ENCODE peak calls at places on chromosomes 1 and 21, in four cellular contexts. B, T, L and Y are unnamed samples.
A peak's percentile ranks its signal among the peaks of the same experiment; 100 is the strongest.

GRCh38 chr1:197302775-197303174 is 34.7 kb downstream of the CRB1 start:
- DNase-seq in B (no peak), T (no peak), L (no peak), Y (peak; percentile 63)

GRCh38 chr1:185556551-185556950 is 177.6 kb upstream of the HMCN1 start:
- DNase-seq in B (no peak), T (no peak), L (no peak), Y (no peak)

GRCh38 chr1:243474384-243474851 is 218.6 kb downstream of the SDCCAG8 start:
- DNase-seq in B (peak; percentile 47), T (no peak), L (no peak), Y (no peak)

GRCh38 chr1:210683403-210684047 is 354.8 kb downstream of the HHAT start:
- DNase-seq in B (no peak), T (no peak), L (no peak), Y (no peak)

GRCh38 chr1:8870118-8870517 is 8.4 kb downstream of the ENO1 start:
- DNase-seq in B (no peak), T (no peak), L (no peak), Y (no peak)

GRCh38 chr1:201598973-201599372 is 60.0 kb downstream of the NAV1 start:
- DNase-seq in B (no peak), T (no peak), L (no peak), Y (no peak)

GRCh38 chr1:47951026-47951425 is 46.2 kb downstream of the TRABD2B start:
- DNase-seq in B (no peak), T (no peak), L (no peak), Y (no peak)

GRCh38 chr1:64766385-64766784 is 21.5 kb downstream of the RAVER2 start:
- DNase-seq in B (no peak), T (no peak), L (no peak), Y (no peak)

GRCh38 chr1:181129771-181130606 is 41.5 kb downstream of the IER5 start:
- DNase-seq in B (no peak), T (no peak), L (no peak), Y (no peak)

GRCh38 chr1:146039844-146040194 is 18.3 kb upstream of the HJV start:
- DNase-seq in B (no peak), T (no peak), L (no peak), Y (peak; percentile 31)

GRCh38 chr1:216600730-216601426 is 122.4 kb downstream of the ESRRG start:
- DNase-seq in B (peak; percentile 85), T (no peak), L (peak; percentile 36), Y (peak; percentile 82)

GRCh38 chr1:176136891-176137290 is 70.2 kb downstream of the COP1 start:
- DNase-seq in B (no peak), T (no peak), L (no peak), Y (no peak)

GRCh38 chr1:101128211-101128727 is 102.7 kb upstream of the DPH5 start:
- DNase-seq in B (no peak), T (no peak), L (no peak), Y (no peak)

GRCh38 chr1:203932559-203932958 is 71.2 kb downstream of the SNRPE start:
- DNase-seq in B (no peak), T (no peak), L (no peak), Y (no peak)

GRCh38 chr1:156742017-156742416 is 1.1 kb upstream of the MRPL24 start:
- DNase-seq in B (no peak), T (no peak), L (no peak), Y (no peak)

GRCh38 chr1:64172458-64172983 is 30.9 kb upstream of the UBE2U start:
- DNase-seq in B (no peak), T (no peak), L (peak; percentile 40), Y (peak; percentile 91)

GRCh38 chr1:211643324-211644212 is 31.9 kb downstream of the NEK2 start:
- DNase-seq in B (peak; percentile 19), T (no peak), L (no peak), Y (peak; percentile 70)

GRCh38 chr1:153546371-153546770 is 765 bp upstream of the S100A4 start:
- DNase-seq in B (no peak), T (no peak), L (no peak), Y (no peak)

GRCh38 chr21:20451051-20451450 is 547.2 kb upstream of the NCAM2 start:
- DNase-seq in B (no peak), T (no peak), L (no peak), Y (peak; percentile 81)

GRCh38 chr1:47436979-47437517 is 796 bp upstream of the FOXD2 start:
- DNase-seq in B (peak; percentile 58), T (no peak), L (no peak), Y (peak; percentile 24)

GRCh38 chr1:41504126-41505035 is 19.9 kb upstream of the EDN2 start:
- DNase-seq in B (no peak), T (peak; percentile 63), L (peak; percentile 66), Y (peak; percentile 61)

GRCh38 chr1:239434181-239434580 is 47.8 kb downstream of the CHRM3 start:
- DNase-seq in B (no peak), T (no peak), L (no peak), Y (no peak)

GRCh38 chr1:1318131-1318652 is 6.3 kb downstream of the INTS11 start:
- DNase-seq in B (no peak), T (peak; percentile 65), L (no peak), Y (peak; percentile 99)

GRCh38 chr1:153771841-153772593 is 3.2 kb upstream of the SLC27A3 start:
- DNase-seq in B (peak; percentile 66), T (no peak), L (no peak), Y (no peak)

GRCh38 chr1:203173566-203173965 is 2.1 kb downstream of the MYBPH start:
- DNase-seq in B (no peak), T (no peak), L (no peak), Y (no peak)

GRCh38 chr1:201275266-201275666 is 8.0 kb upstream of the PKP1 start:
- DNase-seq in B (no peak), T (peak; percentile 79), L (no peak), Y (peak; percentile 100)

GRCh38 chr1:227954163-227954850 is 6.6 kb upstream of the WNT9A start:
- DNase-seq in B (no peak), T (no peak), L (no peak), Y (no peak)

GRCh38 chr1:107541412-107541811 is 400.6 kb downstream of the NTNG1 start:
- DNase-seq in B (no peak), T (no peak), L (no peak), Y (no peak)

GRCh38 chr1:236654957-236655356 is 31.3 kb upstream of the ACTN2 start:
- DNase-seq in B (peak; percentile 3), T (no peak), L (no peak), Y (no peak)

GRCh38 chr1:216500273-216500967 is 77.2 kb upstream of the USH2A start:
- DNase-seq in B (no peak), T (no peak), L (no peak), Y (no peak)

GRCh38 chr1:43349594-43350306 is 9.0 kb upstream of the CDC20 start:
- DNase-seq in B (peak; percentile 41), T (no peak), L (peak; percentile 10), Y (peak; percentile 82)

GRCh38 chr1:76038306-76039004 is 36.1 kb upstream of the ST6GALNAC3 start:
- DNase-seq in B (no peak), T (no peak), L (no peak), Y (no peak)

GRCh38 chr21:46295996-46296752 is 10.0 kb downstream of the YBEY start:
- DNase-seq in B (no peak), T (no peak), L (no peak), Y (no peak)

GRCh38 chr1:112717263-112717662 is 2.1 kb upstream of the PPM1J start:
- DNase-seq in B (no peak), T (no peak), L (no peak), Y (no peak)

GRCh38 chr1:154931940-154932487 is 4.5 kb downstream of the PMVK start:
- DNase-seq in B (no peak), T (peak; percentile 72), L (no peak), Y (peak; percentile 95)

GRCh38 chr1:155976913-155977606 is 1.3 kb downstream of the ARHGEF2 start:
- DNase-seq in B (no peak), T (no peak), L (peak; percentile 55), Y (peak; percentile 37)

GRCh38 chr1:10760566-10761502 is 35.6 kb downstream of the CASZ1 start:
- DNase-seq in B (no peak), T (no peak), L (no peak), Y (no peak)

GRCh38 chr1:147904726-147905125 is 2.1 kb downstream of the GJA8 start:
- DNase-seq in B (no peak), T (no peak), L (no peak), Y (no peak)

GRCh38 chr21:44613386-44614155 is 1.7 kb downstream of the KRTAP10-8 start:
- DNase-seq in B (no peak), T (no peak), L (no peak), Y (no peak)

GRCh38 chr21:25953659-25954058 is 216.9 kb downstream of the APP start:
- DNase-seq in B (no peak), T (no peak), L (no peak), Y (peak; percentile 46)

DNA sequence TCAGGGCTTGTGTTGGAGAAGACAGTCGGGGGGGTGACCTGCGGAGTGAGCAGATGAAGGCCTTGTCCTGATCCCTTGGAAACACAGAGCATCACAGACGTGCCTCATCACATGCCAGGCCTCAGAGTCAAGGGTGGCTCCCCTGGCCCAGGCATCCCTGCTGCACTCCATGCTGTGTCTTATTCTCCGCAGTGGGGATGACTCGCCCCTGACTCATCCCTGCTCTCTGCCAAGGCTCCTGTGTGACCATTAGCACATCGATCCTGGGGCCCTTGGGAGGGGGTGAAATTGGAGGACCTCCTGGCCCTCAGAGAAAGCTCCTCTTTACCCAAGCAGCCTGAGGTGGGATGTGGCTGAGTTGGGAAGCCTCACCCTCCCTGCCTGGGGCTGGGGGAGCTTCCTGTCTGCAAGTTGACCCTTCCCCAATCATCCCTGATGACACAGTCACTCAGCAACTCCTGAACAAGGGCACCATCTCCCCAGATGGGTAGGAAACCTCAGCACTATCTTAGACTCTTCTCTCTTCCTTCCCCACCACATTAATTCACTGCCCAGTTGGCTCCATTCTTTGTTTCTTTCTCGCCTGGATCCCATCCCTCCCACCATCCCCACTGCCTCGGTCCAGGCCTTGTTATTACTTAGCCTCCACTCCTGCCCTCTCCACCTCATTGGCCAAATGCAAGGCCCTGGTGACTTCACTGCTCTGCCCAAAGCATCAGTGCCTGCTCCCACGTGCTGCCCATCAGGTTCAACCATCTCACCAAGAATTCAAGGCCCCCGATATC is 74.6 kb downstream of the CAMK2N1 start:
- DNase-seq in B (no peak), T (peak; percentile 60), L (no peak), Y (peak; percentile 94)
- H3K9ac ChIP-seq in B (no peak overlapping the region), T (no peak overlapping the region), L (no peak overlapping the region), Y (no peak overlapping the region)

GRCh38 chr1:169049258-169049936 is 57.1 kb upstream of the ATP1B1 start:
- DNase-seq in B (no peak), T (no peak), L (no peak), Y (no peak)
- TF ChIP-seq EZH2phosphoT487 in B (no peak), T (no peak), L (no peak), Y (no peak)

GRCh38 chr1:3708696-3709246 is 43.5 kb upstream of the CCDC27 start:
- DNase-seq in B (peak; percentile 49), T (no peak), L (no peak), Y (peak; percentile 61)
- H4K20me1 ChIP-seq in B (peaks cover 11% of the 10 kb centered on the region), T (no peaks in the 10 kb centered on the region), L (no peaks in the 10 kb centered on the region), Y (peaks cover 6% of the 10 kb centered on the region)

DNA sequence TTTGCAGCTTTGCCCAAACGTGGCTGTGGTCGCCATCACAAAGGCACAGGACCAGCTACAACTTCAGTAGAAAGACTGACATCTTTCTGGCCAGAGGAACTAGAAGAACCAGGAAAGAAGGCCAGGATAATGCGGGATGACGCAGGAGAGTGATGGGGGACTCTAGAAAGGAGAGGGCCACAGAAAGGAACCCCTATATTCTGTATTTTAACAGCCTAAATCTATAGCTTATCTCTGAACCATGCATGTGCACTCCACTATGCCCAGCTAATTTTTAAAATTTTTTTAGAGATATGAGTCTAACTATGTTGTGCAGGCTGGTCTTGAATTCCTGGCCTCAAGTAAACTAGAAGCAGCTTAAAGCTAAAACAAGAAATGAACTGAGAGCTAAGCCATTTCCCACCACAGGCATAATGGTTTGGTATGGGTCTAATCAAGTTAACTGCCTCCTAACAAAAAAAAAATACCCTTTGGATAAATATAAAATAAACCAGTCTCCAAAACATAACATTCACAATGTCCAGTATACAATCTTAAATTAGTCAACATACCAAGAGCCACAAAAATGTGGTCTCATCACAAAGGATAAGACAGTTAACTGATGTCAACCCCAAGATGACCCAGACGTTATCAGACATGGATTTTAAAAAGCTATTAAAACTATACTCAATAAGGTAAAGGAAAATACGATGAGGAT is 18.0 kb downstream of the LTN1 start:
- DNase-seq in B (no peak), T (no peak), L (no peak), Y (no peak)
- H3K9ac ChIP-seq in B (no peak overlapping the region), T (no peak overlapping the region), L (no peak overlapping the region), Y (no peak overlapping the region)